ENCODE peak calls at places on chromosomes 4 and X, in five cellular contexts. R, H, K, Q and L are unnamed samples.

GRCh38 chrX:49059209-49060191 is 701 bp downstream of the CCDC120 start:
- DNase-seq in Q (peak; percentile 61), K (peak; percentile 30), H (no peak), R (no peak), L (no peak)

GRCh38 chr4:128812360-128812958 is 3.0 kb downstream of the JADE1 start:
- DNase-seq in H (peak; percentile 81), R (peak; percentile 59), Q (peak; percentile 81), K (peak; percentile 52), L (no peak)

GRCh38 chr4:25818293-25819240 is 44.2 kb downstream of the SEL1L3 start:
- DNase-seq in Q (no peak), R (no peak), K (peak; percentile 68), H (no peak), L (no peak)

GRCh38 chrX:8565729-8566128 is 101.1 kb downstream of the VCX3B start:
- DNase-seq in R (no peak), Q (no peak), H (no peak), K (no peak), L (no peak)

GRCh38 chr4:121057466-121057911 is 14.8 kb downstream of the NDNF start:
- DNase-seq in R (no peak), Q (no peak), H (no peak), K (no peak), L (no peak)

GRCh38 chrX:115560211-115560977 is 580 bp upstream of the PLS3 start:
- DNase-seq in H (no peak), K (peak; percentile 92), R (no peak), Q (peak; percentile 79), L (no peak)

GRCh38 chr4:120481711-120482110 is 415.1 kb upstream of the MAD2L1 start:
- DNase-seq in H (no peak), K (no peak), Q (no peak), R (no peak), L (no peak)

GRCh38 chrX:109732319-109732779 is 708 bp downstream of the ACSL4 start:
- DNase-seq in H (no peak), K (peak; percentile 56), R (peak; percentile 22), Q (peak; percentile 8), L (no peak)

GRCh38 chr4:33171873-33172550 is 2451.8 kb downstream of the PCDH7 start:
- DNase-seq in H (no peak), R (no peak), Q (no peak), K (no peak), L (no peak)

GRCh38 chr4:173018446-173018845 is 150.2 kb upstream of the GALNT7 start:
- DNase-seq in Q (no peak), H (no peak), K (no peak), R (no peak), L (no peak)

GRCh38 chrX:73851014-73852009 is 288.3 kb downstream of the CHIC1 start:
- DNase-seq in K (no peak), R (no peak), H (peak; percentile 96), Q (no peak), L (peak; percentile 88)

GRCh38 chr4:7863911-7864681 is 75.6 kb downstream of the AFAP1 start:
- DNase-seq in K (no peak), R (peak; percentile 32), Q (peak; percentile 73), H (peak; percentile 18), L (no peak)

GRCh38 chr4:153809307-153809706 is 20.4 kb upstream of the SFRP2 start:
- DNase-seq in R (peak; percentile 28), H (no peak), K (no peak), Q (no peak), L (no peak)
- H3K4me1 ChIP-seq in R (peaks cover 18% of the 10 kb centered on the region), H (no peaks in the 10 kb centered on the region), K (no peaks in the 10 kb centered on the region), Q (peaks cover 8% of the 10 kb centered on the region), L (no peaks in the 10 kb centered on the region)

DNA sequence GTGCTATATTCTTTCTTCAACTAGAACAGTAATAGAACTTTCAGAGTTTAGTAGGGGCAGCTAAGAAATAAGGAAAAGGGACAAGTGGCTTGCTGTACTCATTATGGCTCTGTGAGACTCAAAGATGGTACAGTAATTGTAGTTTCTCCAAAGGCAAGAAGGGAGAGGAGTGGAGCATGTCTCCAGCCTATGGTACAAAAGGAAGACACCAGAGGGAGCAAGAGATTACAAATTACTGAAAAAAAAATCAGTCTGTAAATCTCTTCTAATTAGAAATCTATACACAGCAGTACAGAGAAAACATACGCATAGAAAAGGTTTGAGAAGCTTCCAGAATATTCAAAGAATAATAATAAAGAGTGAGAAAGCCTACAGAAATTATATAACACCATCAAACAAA is 61.4 kb downstream of the KLHL4 start:
- DNase-seq in Q (no peak), H (no peak), R (no peak), K (peak; percentile 5), L (no peak)
- TF ChIP-seq CTCF in Q (peak; percentile 17), H (no peak), R (no peak), K (peak; percentile 41), L (no peak)

DNA sequence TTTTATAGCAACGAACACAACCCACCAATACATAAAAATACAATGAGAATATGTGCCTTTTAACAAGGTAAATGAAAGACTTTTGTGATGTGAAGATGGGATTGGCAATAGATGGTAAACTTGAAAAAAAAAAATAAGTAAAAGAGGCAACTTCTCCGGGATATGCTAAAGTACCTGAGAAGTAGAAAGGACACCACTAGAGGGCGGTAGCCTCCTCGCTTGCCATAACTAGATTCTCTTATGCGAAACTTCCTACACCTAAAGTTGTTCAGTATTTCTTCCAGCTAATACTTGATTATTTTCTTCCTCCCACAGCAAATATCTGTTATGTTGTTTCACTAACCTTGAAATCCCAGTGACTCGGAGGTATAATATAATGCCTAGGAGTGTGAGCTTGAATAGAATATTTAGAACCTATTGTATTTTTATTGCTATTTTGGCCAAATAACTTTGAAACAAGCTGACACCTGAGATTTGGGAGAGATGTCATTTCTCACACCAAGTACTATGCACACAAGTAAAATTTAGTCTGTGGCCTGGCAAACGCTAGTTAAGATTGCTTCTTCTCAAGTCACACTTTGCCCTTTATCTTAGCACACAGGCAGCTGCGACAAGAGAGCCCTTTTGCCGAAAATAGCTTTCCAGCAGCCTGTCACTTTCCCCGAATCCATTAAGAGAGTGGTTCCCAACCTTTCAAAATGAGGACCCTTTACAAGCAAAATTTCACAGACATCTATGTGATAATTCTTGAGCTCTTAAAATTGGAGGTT is 44.9 kb upstream of the PDLIM5 start:
- DNase-seq in Q (peak; percentile 93), K (peak; percentile 85), H (peak; percentile 89), R (peak; percentile 55), L (peak; percentile 84)
- H3K27ac ChIP-seq in Q (no peak overlapping the region), K (no peak overlapping the region), H (peak overlapping the region; percentile 73), R (no peak overlapping the region), L (no peak overlapping the region)

GRCh38 chr4:84915396-84915780 is 51.1 kb downstream of the WDFY3 start:
- DNase-seq in K (no peak), Q (no peak), H (no peak), R (no peak), L (no peak)

GRCh38 chr4:84916233-84916632 is 50.3 kb downstream of the WDFY3 start:
- DNase-seq in R (no peak), Q (no peak), K (no peak), H (no peak), L (no peak)

GRCh38 chr4:84914686-84915395 is 51.6 kb downstream of the WDFY3 start:
- DNase-seq in R (no peak), Q (no peak), K (no peak), H (no peak), L (no peak)

GRCh38 chr4:84912741-84913140 is 53.7 kb downstream of the WDFY3 start:
- DNase-seq in H (no peak), K (no peak), Q (no peak), R (no peak), L (no peak)

DNA sequence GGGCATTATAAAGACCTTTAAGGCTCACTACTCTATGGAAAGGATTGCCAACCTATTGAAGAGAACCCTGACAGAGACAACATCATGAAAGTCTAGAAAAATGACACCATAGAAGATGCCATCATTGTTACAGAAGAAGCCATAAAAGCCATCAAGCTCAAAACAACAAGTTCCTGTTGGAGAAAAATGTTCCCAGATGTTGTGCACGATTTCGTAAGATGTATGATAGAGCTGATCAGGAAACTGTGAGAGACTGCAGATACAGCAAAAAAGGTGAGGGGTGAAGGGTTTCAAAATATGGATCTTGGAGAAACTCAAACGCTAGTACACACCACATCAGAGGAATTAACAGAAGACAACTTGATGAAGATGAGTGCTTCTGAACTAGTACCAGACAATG is 53.3 kb downstream of the WDFY3 start:
- DNase-seq in Q (no peak), K (no peak), H (no peak), R (no peak), L (no peak)
- H3K4me1 ChIP-seq in Q (no peaks in the 10 kb centered on the region), K (no peaks in the 10 kb centered on the region), H (peaks cover 48% of the 10 kb centered on the region), R (no peaks in the 10 kb centered on the region), L (peaks cover 2% of the 10 kb centered on the region)

DNA sequence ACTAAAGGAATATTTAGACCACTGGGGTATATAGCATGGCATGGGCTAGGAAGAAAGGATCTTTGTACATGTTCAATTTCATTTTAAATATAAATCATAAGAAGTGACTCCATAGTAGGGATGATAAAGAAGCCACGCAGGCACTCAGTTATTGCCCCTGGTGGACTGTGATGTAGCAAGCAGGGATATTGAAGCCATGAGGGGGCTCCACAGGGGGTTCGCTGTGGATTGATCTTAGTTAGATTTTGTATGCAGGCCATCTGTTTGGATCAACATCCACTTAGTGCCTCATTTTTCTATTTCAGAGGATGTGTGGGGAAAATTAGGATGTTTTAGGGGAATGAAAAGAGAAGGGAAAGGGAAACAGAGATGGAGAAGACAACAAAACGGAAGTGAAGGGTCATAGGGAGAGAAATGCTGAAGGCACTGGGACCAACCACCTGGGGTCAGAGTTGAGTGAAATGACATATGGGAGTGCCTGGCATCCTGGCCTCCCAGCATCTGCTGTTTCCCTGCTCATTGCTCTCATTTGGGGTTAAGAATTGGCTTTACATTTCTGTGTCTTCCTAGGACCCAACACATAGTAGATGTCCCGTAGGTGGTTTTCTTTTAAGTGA is 11.2 kb upstream of the FREM3 start:
- DNase-seq in H (no peak), K (no peak), Q (no peak), R (no peak), L (no peak)
- TF ChIP-seq CTCF in H (no peak), K (no peak), Q (no peak), R (no peak), L (no peak)

GRCh38 chr4:144948421-144948820 is 149.6 kb downstream of the ANAPC10 start:
- DNase-seq in Q (no peak), K (no peak), R (no peak), H (no peak), L (no peak)

GRCh38 chr4:144955104-144955503 is 142.9 kb downstream of the ANAPC10 start:
- DNase-seq in Q (no peak), H (no peak), K (peak; percentile 23), R (no peak), L (no peak)

GRCh38 chr4:144954224-144954623 is 143.8 kb downstream of the ANAPC10 start:
- DNase-seq in R (no peak), Q (no peak), K (no peak), H (no peak), L (no peak)
- H3K27ac ChIP-seq in R (no peak overlapping the region), Q (no peak overlapping the region), K (no peak overlapping the region), H (no peak overlapping the region), L (no peak overlapping the region)